ENCODE peak calls at places on chromosomes 13 and 19, in eight cellular contexts. D, T, W, R, G, Q, B and H are unnamed samples.

GRCh38 chr13:35953537-35954206 is 177.5 kb downstream of the DCLK1 start:
- DNase-seq in Q (peak), T (peak), W (no peak), B (peak), R (peak), D (peak), G (peak), H (peak)

GRCh38 chr13:19618925-19619324 is 14.5 kb upstream of the MPHOSPH8 start:
- DNase-seq in B (peak), G (peak), R (no peak), Q (no peak), D (peak), T (peak), W (peak), H (no peak)

GRCh38 chr13:50451609-50452008 is 391.9 kb downstream of the DLEU7 start:
- DNase-seq in D (no peak), W (no peak), T (no peak), R (no peak), G (no peak), Q (no peak), B (no peak), H (no peak)

GRCh38 chr13:78177306-78177705 is 258.7 kb upstream of the EDNRB start:
- DNase-seq in B (no peak), T (no peak), G (no peak), D (no peak), Q (no peak), W (no peak), R (no peak), H (no peak)

GRCh38 chr13:59501004-59501403 is 662.7 kb downstream of the DIAPH3 start:
- DNase-seq in T (no peak), W (no peak), G (no peak), R (no peak), B (no peak), D (no peak), Q (no peak), H (no peak)

GRCh38 chr13:34578471-34578870 is 363.6 kb upstream of the NBEA start:
- DNase-seq in W (no peak), D (no peak), Q (no peak), B (no peak), T (no peak), G (peak), R (no peak), H (no peak)

GRCh38 chr13:64158910-64159309 is 2743.3 kb upstream of the PCDH20 start:
- DNase-seq in W (no peak), T (no peak), B (no peak), R (no peak), G (peak), Q (peak), D (no peak), H (no peak)

GRCh38 chr19:46976845-46977320 is 42.8 kb upstream of the NPAS1 start:
- DNase-seq in B (no peak), R (no peak), D (no peak), Q (no peak), G (peak), W (no peak), T (peak), H (no peak)

GRCh38 chr19:6586726-6587092 is 4.2 kb downstream of the CD70 start:
- DNase-seq in D (no peak), W (no peak), T (no peak), G (no peak), B (no peak), Q (no peak), R (no peak), H (no peak)

GRCh38 chr13:75705395-75705794 is 69.3 kb downstream of the LMO7 start:
- DNase-seq in D (no peak), B (no peak), R (no peak), G (peak), W (no peak), Q (no peak), T (no peak), H (no peak)

GRCh38 chr19:29495091-29495490 is 30.7 kb upstream of the VSTM2B start:
- DNase-seq in R (no peak), T (no peak), B (no peak), W (no peak), Q (no peak), G (no peak), D (no peak), H (no peak)

GRCh38 chr19:30669329-30670010 is 297.3 kb downstream of the ZNF536 start:
- DNase-seq in Q (no peak), R (peak), W (peak), G (peak), D (no peak), T (peak), B (peak), H (peak)

GRCh38 chr19:18120127-18120526 is 22.5 kb downstream of the MAST3 start:
- DNase-seq in D (no peak), Q (no peak), G (no peak), B (no peak), T (no peak), R (no peak), W (no peak), H (no peak)

GRCh38 chr13:50512602-50513527 is 330.6 kb downstream of the DLEU7 start:
- DNase-seq in R (peak), Q (no peak), B (peak), W (peak), G (peak), D (no peak), T (no peak), H (no peak)

GRCh38 chr19:12774588-12775555 is at the start of gene HOOK2:
- DNase-seq in B (no peak), W (no peak), D (no peak), T (peak), R (peak), Q (no peak), G (no peak), H (peak)

GRCh38 chr13:24207841-24208240 is 47.3 kb downstream of the SPATA13 start:
- DNase-seq in B (no peak), Q (no peak), G (no peak), W (no peak), R (peak), T (no peak), D (no peak), H (no peak)

GRCh38 chr19:11451942-11452813 is 16.7 kb downstream of the PRKCSH start:
- DNase-seq in B (no peak), T (peak), G (no peak), W (no peak), Q (no peak), D (no peak), R (no peak), H (no peak)

GRCh38 chr13:50244913-50245574 is 229.8 kb downstream of the KCNRG start:
- DNase-seq in R (no peak), W (peak), Q (peak), G (peak), B (no peak), T (no peak), D (no peak), H (no peak)

GRCh38 chr19:33212024-33212772 is 13.5 kb downstream of the SLC7A10 start:
- DNase-seq in R (no peak), Q (no peak), D (no peak), W (no peak), T (no peak), G (no peak), B (no peak), H (no peak)

GRCh38 chr19:16113727-16114126 is 2.0 kb downstream of the RAB8A start:
- DNase-seq in B (no peak), Q (no peak), T (no peak), R (no peak), G (no peak), D (no peak), W (no peak), H (no peak)

GRCh38 chr13:32261567-32261966 is 53.6 kb downstream of the ZAR1L start:
- DNase-seq in W (no peak), R (no peak), T (no peak), D (no peak), G (peak), B (no peak), Q (peak), H (no peak)

GRCh38 chr13:43816401-43816889 is 29.7 kb upstream of the ENOX1 start:
- DNase-seq in G (no peak), D (no peak), R (no peak), T (no peak), W (no peak), Q (no peak), B (no peak), H (no peak)

GRCh38 chr19:32998722-32999121 is 26.7 kb downstream of the FAAP24 start:
- DNase-seq in W (no peak), T (no peak), R (no peak), G (no peak), D (no peak), Q (no peak), B (no peak), H (no peak)

GRCh38 chr13:79423801-79424642 is 18.0 kb upstream of the RBM26 start:
- DNase-seq in Q (peak), W (no peak), T (no peak), D (peak), G (peak), R (no peak), B (no peak), H (peak)

GRCh38 chr13:24500977-24501376 is 11.6 kb downstream of the PARP4 start:
- DNase-seq in D (no peak), Q (peak), G (peak), R (no peak), W (no peak), T (no peak), B (no peak), H (no peak)

GRCh38 chr19:54114340-54114826 is 1.1 kb downstream of the TFPT start:
- DNase-seq in B (no peak), D (no peak), W (peak), G (peak), Q (no peak), T (no peak), R (peak), H (no peak)

GRCh38 chr13:112576191-112576590 is 11.8 kb downstream of the TUBGCP3 start:
- DNase-seq in G (no peak), R (peak), D (no peak), B (no peak), Q (no peak), W (no peak), T (no peak), H (no peak)

GRCh38 chr19:45800009-45800553 is 7.4 kb upstream of the DMWD start:
- DNase-seq in B (no peak), G (peak), Q (no peak), R (no peak), D (no peak), W (no peak), T (no peak), H (no peak)

GRCh38 chr13:100039740-100040139 is 49.2 kb upstream of the PCCA start:
- DNase-seq in W (no peak), G (no peak), D (no peak), R (no peak), Q (no peak), T (no peak), B (no peak), H (no peak)

GRCh38 chr13:35699805-35700204 is 223.3 kb upstream of the MAB21L1 start:
- DNase-seq in D (no peak), Q (no peak), R (no peak), T (no peak), G (peak), W (no peak), B (no peak), H (no peak)

GRCh38 chr13:100210966-100211710 is 122.2 kb downstream of the PCCA start:
- DNase-seq in R (no peak), G (peak), T (no peak), D (no peak), W (no peak), Q (no peak), B (no peak), H (no peak)

GRCh38 chr19:56538761-56539263 is at the start of gene ZFP28:
- DNase-seq in D (peak), T (peak), G (no peak), W (no peak), Q (peak), B (peak), R (no peak), H (no peak)

GRCh38 chr19:801861-802496 is 4.7 kb downstream of the PTBP1 start:
- DNase-seq in W (no peak), G (peak), D (no peak), R (no peak), B (no peak), T (no peak), Q (no peak), H (no peak)

GRCh38 chr13:27578121-27579030 is 42.0 kb downstream of the LNX2 start:
- DNase-seq in R (no peak), B (no peak), D (no peak), W (no peak), G (peak), Q (no peak), T (no peak), H (no peak)

GRCh38 chr19:1512671-1513491 is at the start of gene ADAMTSL5:
- DNase-seq in G (peak), W (peak), B (no peak), Q (peak), T (peak), D (no peak), R (no peak), H (no peak)

GRCh38 chr19:48635966-48636858 is 967 bp downstream of the DBP start:
- DNase-seq in D (peak), B (no peak), W (peak), T (no peak), R (no peak), Q (no peak), G (peak), H (no peak)